ENCODE peak calls at places on chromosomes 7 and 10, in eight cellular contexts. One of them, this sample, is unnamed.

GRCh38 chr7:44449531-44449930 is 40.9 kb downstream of the NUDCD3 start:
- DNase-seq in GM23248: peak
- DNase-seq in PC-9: no peak
- DNase-seq in fibroblast of the aortic adventitia: peak
- DNase-seq in left ventricle myocardium inferior: no peak
- DNase-seq in astrocyte of the cerebellum: no peak
- DNase-seq in SJCRH30: no peak
- DNase-seq in tibial artery: no peak
- DNase-seq in this sample: peak

GRCh38 chr10:3222068-3222467 is 49.5 kb upstream of the PITRM1 start:
- DNase-seq in GM23248: peak
- DNase-seq in PC-9: peak
- DNase-seq in fibroblast of the aortic adventitia: no peak
- DNase-seq in left ventricle myocardium inferior: no peak
- DNase-seq in astrocyte of the cerebellum: no peak
- DNase-seq in SJCRH30: peak
- DNase-seq in tibial artery: no peak
- DNase-seq in this sample: peak

GRCh38 chr7:17493451-17493850 is 195.0 kb downstream of the AHR start:
- DNase-seq in GM23248: peak
- DNase-seq in PC-9: no peak
- DNase-seq in fibroblast of the aortic adventitia: no peak
- DNase-seq in left ventricle myocardium inferior: no peak
- DNase-seq in astrocyte of the cerebellum: no peak
- DNase-seq in SJCRH30: no peak
- DNase-seq in tibial artery: no peak
- DNase-seq in this sample: peak

GRCh38 chr7:28695300-28696261 is 262.5 kb downstream of the TRIL start:
- DNase-seq in GM23248: peak
- DNase-seq in PC-9: no peak
- DNase-seq in fibroblast of the aortic adventitia: no peak
- DNase-seq in left ventricle myocardium inferior: peak
- DNase-seq in astrocyte of the cerebellum: no peak
- DNase-seq in SJCRH30: no peak
- DNase-seq in tibial artery: no peak
- DNase-seq in this sample: no peak

GRCh38 chr10:69835875-69836727 is 34.4 kb downstream of the COL13A1 start:
- DNase-seq in GM23248: no peak
- DNase-seq in PC-9: peak
- DNase-seq in fibroblast of the aortic adventitia: no peak
- DNase-seq in left ventricle myocardium inferior: no peak
- DNase-seq in astrocyte of the cerebellum: no peak
- DNase-seq in SJCRH30: peak
- DNase-seq in tibial artery: no peak
- DNase-seq in this sample: no peak

GRCh38 chr10:127997937-127998336 is 91.0 kb downstream of the PTPRE start:
- DNase-seq in GM23248: no peak
- DNase-seq in PC-9: no peak
- DNase-seq in fibroblast of the aortic adventitia: no peak
- DNase-seq in left ventricle myocardium inferior: no peak
- DNase-seq in astrocyte of the cerebellum: no peak
- DNase-seq in SJCRH30: no peak
- DNase-seq in tibial artery: no peak
- DNase-seq in this sample: peak

GRCh38 chr10:7410800-7411670 is at the start of gene SFMBT2:
- DNase-seq in GM23248: peak
- DNase-seq in PC-9: peak
- DNase-seq in fibroblast of the aortic adventitia: peak
- DNase-seq in left ventricle myocardium inferior: peak
- DNase-seq in astrocyte of the cerebellum: no peak
- DNase-seq in SJCRH30: peak
- DNase-seq in tibial artery: peak
- DNase-seq in this sample: peak

GRCh38 chr10:32961892-32962369 is 3.9 kb upstream of the ITGB1 start:
- DNase-seq in GM23248: peak
- DNase-seq in PC-9: peak
- DNase-seq in fibroblast of the aortic adventitia: peak
- DNase-seq in left ventricle myocardium inferior: no peak
- DNase-seq in astrocyte of the cerebellum: no peak
- DNase-seq in SJCRH30: no peak
- DNase-seq in tibial artery: no peak
- DNase-seq in this sample: peak

GRCh38 chr10:77625379-77625778 is 12.2 kb downstream of the KCNMA1 start:
- DNase-seq in GM23248: no peak
- DNase-seq in PC-9: no peak
- DNase-seq in fibroblast of the aortic adventitia: no peak
- DNase-seq in left ventricle myocardium inferior: no peak
- DNase-seq in astrocyte of the cerebellum: no peak
- DNase-seq in SJCRH30: no peak
- DNase-seq in tibial artery: no peak
- DNase-seq in this sample: no peak

GRCh38 chr10:126921974-126922525 is 16.8 kb downstream of the DOCK1 start:
- DNase-seq in GM23248: peak
- DNase-seq in PC-9: no peak
- DNase-seq in fibroblast of the aortic adventitia: peak
- DNase-seq in left ventricle myocardium inferior: no peak
- DNase-seq in astrocyte of the cerebellum: no peak
- DNase-seq in SJCRH30: no peak
- DNase-seq in tibial artery: peak
- DNase-seq in this sample: peak

GRCh38 chr7:26101471-26102151 is 50.4 kb upstream of the NFE2L3 start:
- DNase-seq in GM23248: no peak
- DNase-seq in PC-9: no peak
- DNase-seq in fibroblast of the aortic adventitia: no peak
- DNase-seq in left ventricle myocardium inferior: no peak
- DNase-seq in astrocyte of the cerebellum: no peak
- DNase-seq in SJCRH30: no peak
- DNase-seq in tibial artery: peak
- DNase-seq in this sample: no peak

GRCh38 chr10:19946791-19947190 is 130.6 kb downstream of the PLXDC2 start:
- DNase-seq in GM23248: no peak
- DNase-seq in PC-9: no peak
- DNase-seq in fibroblast of the aortic adventitia: no peak
- DNase-seq in left ventricle myocardium inferior: no peak
- DNase-seq in astrocyte of the cerebellum: no peak
- DNase-seq in SJCRH30: no peak
- DNase-seq in tibial artery: no peak
- DNase-seq in this sample: no peak

GRCh38 chr10:133438711-133439273 is 14.4 kb upstream of the SPRN start:
- DNase-seq in GM23248: peak
- DNase-seq in PC-9: no peak
- DNase-seq in fibroblast of the aortic adventitia: peak
- DNase-seq in left ventricle myocardium inferior: no peak
- DNase-seq in astrocyte of the cerebellum: no peak
- DNase-seq in SJCRH30: peak
- DNase-seq in tibial artery: no peak
- DNase-seq in this sample: peak

GRCh38 chr7:84123903-84124573 is 70.6 kb downstream of the SEMA3A start:
- DNase-seq in GM23248: peak
- DNase-seq in PC-9: no peak
- DNase-seq in fibroblast of the aortic adventitia: no peak
- DNase-seq in left ventricle myocardium inferior: no peak
- DNase-seq in astrocyte of the cerebellum: no peak
- DNase-seq in SJCRH30: peak
- DNase-seq in tibial artery: no peak
- DNase-seq in this sample: no peak

GRCh38 chr7:143362126-143362961 is at the start of gene FAM131B:
- DNase-seq in GM23248: peak
- DNase-seq in PC-9: no peak
- DNase-seq in fibroblast of the aortic adventitia: no peak
- DNase-seq in left ventricle myocardium inferior: no peak
- DNase-seq in astrocyte of the cerebellum: no peak
- DNase-seq in SJCRH30: peak
- DNase-seq in tibial artery: no peak
- DNase-seq in this sample: no peak

GRCh38 chr10:62581351-62581750 is 207.2 kb downstream of the ZNF365 start:
- DNase-seq in GM23248: peak
- DNase-seq in PC-9: no peak
- DNase-seq in fibroblast of the aortic adventitia: no peak
- DNase-seq in left ventricle myocardium inferior: no peak
- DNase-seq in astrocyte of the cerebellum: no peak
- DNase-seq in SJCRH30: peak
- DNase-seq in tibial artery: no peak
- DNase-seq in this sample: no peak

GRCh38 chr10:7409732-7410168 is 1.1 kb downstream of the SFMBT2 start:
- DNase-seq in GM23248: peak
- DNase-seq in PC-9: no peak
- DNase-seq in fibroblast of the aortic adventitia: no peak
- DNase-seq in left ventricle myocardium inferior: no peak
- DNase-seq in astrocyte of the cerebellum: no peak
- DNase-seq in SJCRH30: peak
- DNase-seq in tibial artery: no peak
- DNase-seq in this sample: no peak

GRCh38 chr10:24953350-24954074 is 1.1 kb upstream of the PRTFDC1 start:
- DNase-seq in GM23248: peak
- DNase-seq in PC-9: no peak
- DNase-seq in fibroblast of the aortic adventitia: peak
- DNase-seq in left ventricle myocardium inferior: no peak
- DNase-seq in astrocyte of the cerebellum: no peak
- DNase-seq in SJCRH30: no peak
- DNase-seq in tibial artery: no peak
- DNase-seq in this sample: peak
- H3K4me3 ChIP-seq in GM23248: peak
- H3K4me3 ChIP-seq in PC-9: peak
- H3K4me3 ChIP-seq in fibroblast of the aortic adventitia: peak
- H3K4me3 ChIP-seq in left ventricle myocardium inferior: peak
- H3K4me3 ChIP-seq in astrocyte of the cerebellum: peak
- H3K4me3 ChIP-seq in SJCRH30: no peak
- H3K4me3 ChIP-seq in tibial artery: peak
- H3K4me3 ChIP-seq in this sample: no peak

GRCh38 chr7:78223598-78223997 is 425.0 kb downstream of the PHTF2 start:
- DNase-seq in GM23248: no peak
- DNase-seq in PC-9: no peak
- DNase-seq in fibroblast of the aortic adventitia: no peak
- DNase-seq in left ventricle myocardium inferior: no peak
- DNase-seq in astrocyte of the cerebellum: no peak
- DNase-seq in SJCRH30: no peak
- DNase-seq in tibial artery: no peak
- DNase-seq in this sample: no peak
- H3K4me3 ChIP-seq in GM23248: no peak
- H3K4me3 ChIP-seq in PC-9: no peak
- H3K4me3 ChIP-seq in fibroblast of the aortic adventitia: no peak
- H3K4me3 ChIP-seq in left ventricle myocardium inferior: no peak
- H3K4me3 ChIP-seq in astrocyte of the cerebellum: no peak
- H3K4me3 ChIP-seq in SJCRH30: no peak
- H3K4me3 ChIP-seq in tibial artery: no peak
- H3K4me3 ChIP-seq in this sample: no peak

DNA sequence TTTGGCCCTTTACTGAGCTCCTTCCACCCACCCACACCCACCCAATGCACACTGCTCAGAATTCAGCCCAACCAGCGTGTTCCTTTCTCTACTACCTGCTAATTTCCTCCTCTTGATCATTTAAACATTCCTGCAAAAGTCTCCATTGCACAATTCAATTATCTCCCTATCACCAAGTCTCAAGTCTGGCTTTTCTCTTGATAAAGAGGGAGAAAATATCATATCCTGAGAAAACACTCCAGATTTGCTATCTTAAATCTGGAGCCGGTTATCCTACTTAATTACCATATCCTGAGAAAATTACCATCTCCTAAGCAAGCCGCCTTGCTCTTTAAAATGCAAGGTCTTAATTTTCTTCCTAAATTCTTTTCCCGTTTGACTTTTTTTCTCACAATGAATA is 505.5 kb downstream of the XPNPEP1 start:
- DNase-seq in GM23248: no peak
- DNase-seq in PC-9: no peak
- DNase-seq in fibroblast of the aortic adventitia: no peak
- DNase-seq in left ventricle myocardium inferior: no peak
- DNase-seq in astrocyte of the cerebellum: no peak
- DNase-seq in SJCRH30: no peak
- DNase-seq in tibial artery: no peak
- DNase-seq in this sample: no peak
- H3K4me3 ChIP-seq in GM23248: no peak
- H3K4me3 ChIP-seq in PC-9: no peak
- H3K4me3 ChIP-seq in fibroblast of the aortic adventitia: no peak
- H3K4me3 ChIP-seq in left ventricle myocardium inferior: no peak
- H3K4me3 ChIP-seq in astrocyte of the cerebellum: no peak
- H3K4me3 ChIP-seq in SJCRH30: no peak
- H3K4me3 ChIP-seq in tibial artery: no peak
- H3K4me3 ChIP-seq in this sample: no peak

DNA sequence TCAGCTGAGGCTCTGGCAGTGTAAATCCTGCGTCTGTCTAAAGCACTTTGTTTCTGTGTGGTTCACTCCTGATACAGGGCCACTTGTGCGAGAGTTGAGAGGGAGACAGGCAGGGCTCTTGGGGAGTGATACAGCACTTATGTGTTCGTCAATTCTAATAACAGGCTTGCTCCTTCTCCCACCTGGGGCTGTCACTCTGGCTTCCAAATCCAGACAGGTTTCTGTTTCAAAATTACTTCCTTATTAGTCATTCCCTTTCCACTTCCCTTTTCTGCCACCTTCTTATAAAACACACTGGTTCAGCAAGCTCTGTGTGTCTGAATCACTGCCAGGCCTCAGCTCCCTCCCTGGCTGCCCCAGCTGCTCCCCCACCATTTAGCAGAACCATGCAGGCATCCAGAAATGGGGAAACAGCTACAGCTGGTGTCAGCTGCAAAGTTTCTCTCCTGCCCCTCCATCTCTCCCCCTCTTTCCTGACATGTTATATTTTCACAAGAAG is 58.5 kb upstream of the ZNRF2 start:
- DNase-seq in GM23248: peak
- DNase-seq in PC-9: peak
- DNase-seq in fibroblast of the aortic adventitia: peak
- DNase-seq in left ventricle myocardium inferior: peak
- DNase-seq in astrocyte of the cerebellum: peak
- DNase-seq in SJCRH30: peak
- DNase-seq in tibial artery: peak
- DNase-seq in this sample: peak
- H3K4me3 ChIP-seq in GM23248: no peak
- H3K4me3 ChIP-seq in PC-9: peak
- H3K4me3 ChIP-seq in fibroblast of the aortic adventitia: no peak
- H3K4me3 ChIP-seq in left ventricle myocardium inferior: peak
- H3K4me3 ChIP-seq in astrocyte of the cerebellum: no peak
- H3K4me3 ChIP-seq in SJCRH30: peak
- H3K4me3 ChIP-seq in tibial artery: no peak
- H3K4me3 ChIP-seq in this sample: no peak

This sample was measured in fibroblast of pulmonary artery.